ENCODE peak calls at places on chromosomes 5 and 9, in nine cellular contexts. One of them, this sample, is unnamed.

GRCh38 chr9:36102742-36103495 is 33.6 kb upstream of the GLIPR2 start:
- DNase-seq in HCT116: peak
- DNase-seq in fibroblast of mammary gland: peak
- DNase-seq in OCI-LY7: peak
- DNase-seq in DND-41: peak
- DNase-seq in lung: peak
- DNase-seq in choroid plexus epithelial cell: peak
- DNase-seq in fibroblast of lung: peak
- DNase-seq in cardiac muscle cell: peak
- DNase-seq in this sample: no peak

GRCh38 chr9:78221425-78221824 is 14.4 kb upstream of the CEP78 start:
- DNase-seq in HCT116: no peak
- DNase-seq in fibroblast of mammary gland: peak
- DNase-seq in OCI-LY7: no peak
- DNase-seq in DND-41: no peak
- DNase-seq in lung: no peak
- DNase-seq in choroid plexus epithelial cell: no peak
- DNase-seq in fibroblast of lung: no peak
- DNase-seq in cardiac muscle cell: peak
- DNase-seq in this sample: no peak

GRCh38 chr5:38528162-38528703 is 28.2 kb downstream of the LIFR start:
- DNase-seq in HCT116: no peak
- DNase-seq in fibroblast of mammary gland: no peak
- DNase-seq in OCI-LY7: no peak
- DNase-seq in DND-41: no peak
- DNase-seq in lung: no peak
- DNase-seq in choroid plexus epithelial cell: peak
- DNase-seq in fibroblast of lung: no peak
- DNase-seq in cardiac muscle cell: no peak
- DNase-seq in this sample: no peak

GRCh38 chr5:58294598-58295298 is 165.1 kb downstream of the PLK2 start:
- DNase-seq in HCT116: no peak
- DNase-seq in fibroblast of mammary gland: peak
- DNase-seq in OCI-LY7: no peak
- DNase-seq in DND-41: no peak
- DNase-seq in lung: no peak
- DNase-seq in choroid plexus epithelial cell: no peak
- DNase-seq in fibroblast of lung: peak
- DNase-seq in cardiac muscle cell: no peak
- DNase-seq in this sample: no peak

GRCh38 chr9:11199335-11199734 is 586.5 kb upstream of the PTPRD start:
- DNase-seq in HCT116: no peak
- DNase-seq in fibroblast of mammary gland: no peak
- DNase-seq in OCI-LY7: no peak
- DNase-seq in DND-41: no peak
- DNase-seq in lung: no peak
- DNase-seq in choroid plexus epithelial cell: no peak
- DNase-seq in fibroblast of lung: no peak
- DNase-seq in cardiac muscle cell: no peak
- DNase-seq in this sample: no peak

GRCh38 chr9:13688990-13689600 is 409.6 kb upstream of the MPDZ start:
- DNase-seq in HCT116: no peak
- DNase-seq in fibroblast of mammary gland: peak
- DNase-seq in OCI-LY7: no peak
- DNase-seq in DND-41: no peak
- DNase-seq in lung: no peak
- DNase-seq in choroid plexus epithelial cell: peak
- DNase-seq in fibroblast of lung: peak
- DNase-seq in cardiac muscle cell: peak
- DNase-seq in this sample: no peak

GRCh38 chr9:35818341-35818740 is 3.5 kb upstream of the HINT2 start:
- DNase-seq in HCT116: no peak
- DNase-seq in fibroblast of mammary gland: no peak
- DNase-seq in OCI-LY7: no peak
- DNase-seq in DND-41: no peak
- DNase-seq in lung: no peak
- DNase-seq in choroid plexus epithelial cell: no peak
- DNase-seq in fibroblast of lung: no peak
- DNase-seq in cardiac muscle cell: no peak
- DNase-seq in this sample: no peak

GRCh38 chr5:88452820-88453219 is 184.2 kb upstream of the TMEM161B start:
- DNase-seq in HCT116: no peak
- DNase-seq in fibroblast of mammary gland: no peak
- DNase-seq in OCI-LY7: no peak
- DNase-seq in DND-41: no peak
- DNase-seq in lung: no peak
- DNase-seq in choroid plexus epithelial cell: no peak
- DNase-seq in fibroblast of lung: peak
- DNase-seq in cardiac muscle cell: no peak
- DNase-seq in this sample: no peak

GRCh38 chr9:121730188-121730587 is 78.8 kb downstream of the DAB2IP start:
- DNase-seq in HCT116: no peak
- DNase-seq in fibroblast of mammary gland: no peak
- DNase-seq in OCI-LY7: no peak
- DNase-seq in DND-41: no peak
- DNase-seq in lung: no peak
- DNase-seq in choroid plexus epithelial cell: no peak
- DNase-seq in fibroblast of lung: no peak
- DNase-seq in cardiac muscle cell: no peak
- DNase-seq in this sample: no peak

GRCh38 chr9:27485158-27485557 is 38.9 kb upstream of the IFNK start:
- DNase-seq in HCT116: no peak
- DNase-seq in fibroblast of mammary gland: no peak
- DNase-seq in OCI-LY7: peak
- DNase-seq in DND-41: no peak
- DNase-seq in lung: no peak
- DNase-seq in choroid plexus epithelial cell: no peak
- DNase-seq in fibroblast of lung: no peak
- DNase-seq in cardiac muscle cell: no peak
- DNase-seq in this sample: no peak

GRCh38 chr5:34787035-34787434 is 51.9 kb upstream of the TTC23L start:
- DNase-seq in HCT116: no peak
- DNase-seq in fibroblast of mammary gland: no peak
- DNase-seq in OCI-LY7: no peak
- DNase-seq in DND-41: no peak
- DNase-seq in lung: no peak
- DNase-seq in choroid plexus epithelial cell: no peak
- DNase-seq in fibroblast of lung: no peak
- DNase-seq in cardiac muscle cell: no peak
- DNase-seq in this sample: no peak

GRCh38 chr9:112012026-112012902 is 115.7 kb downstream of the UGCG start:
- DNase-seq in HCT116: peak
- DNase-seq in fibroblast of mammary gland: peak
- DNase-seq in OCI-LY7: peak
- DNase-seq in DND-41: no peak
- DNase-seq in lung: peak
- DNase-seq in choroid plexus epithelial cell: peak
- DNase-seq in fibroblast of lung: peak
- DNase-seq in cardiac muscle cell: peak
- DNase-seq in this sample: peak

GRCh38 chr9:126386088-126386487 is 59.5 kb downstream of the MVB12B start:
- DNase-seq in HCT116: no peak
- DNase-seq in fibroblast of mammary gland: no peak
- DNase-seq in OCI-LY7: peak
- DNase-seq in DND-41: no peak
- DNase-seq in lung: no peak
- DNase-seq in choroid plexus epithelial cell: peak
- DNase-seq in fibroblast of lung: no peak
- DNase-seq in cardiac muscle cell: peak
- DNase-seq in this sample: no peak

GRCh38 chr9:8858250-8859161 is 1058.9 kb upstream of the DMAC1 start:
- DNase-seq in HCT116: no peak
- DNase-seq in fibroblast of mammary gland: no peak
- DNase-seq in OCI-LY7: no peak
- DNase-seq in DND-41: no peak
- DNase-seq in lung: no peak
- DNase-seq in choroid plexus epithelial cell: no peak
- DNase-seq in fibroblast of lung: peak
- DNase-seq in cardiac muscle cell: peak
- DNase-seq in this sample: no peak

GRCh38 chr5:167970002-167970401 is 321.4 kb upstream of the WWC1 start:
- DNase-seq in HCT116: no peak
- DNase-seq in fibroblast of mammary gland: peak
- DNase-seq in OCI-LY7: no peak
- DNase-seq in DND-41: no peak
- DNase-seq in lung: no peak
- DNase-seq in choroid plexus epithelial cell: peak
- DNase-seq in fibroblast of lung: peak
- DNase-seq in cardiac muscle cell: peak
- DNase-seq in this sample: peak

GRCh38 chr5:167961731-167962130 is 329.7 kb upstream of the WWC1 start:
- DNase-seq in HCT116: no peak
- DNase-seq in fibroblast of mammary gland: no peak
- DNase-seq in OCI-LY7: no peak
- DNase-seq in DND-41: no peak
- DNase-seq in lung: no peak
- DNase-seq in choroid plexus epithelial cell: no peak
- DNase-seq in fibroblast of lung: no peak
- DNase-seq in cardiac muscle cell: no peak
- DNase-seq in this sample: no peak

GRCh38 chr5:167967494-167968180 is 323.8 kb upstream of the WWC1 start:
- DNase-seq in HCT116: no peak
- DNase-seq in fibroblast of mammary gland: no peak
- DNase-seq in OCI-LY7: no peak
- DNase-seq in DND-41: no peak
- DNase-seq in lung: no peak
- DNase-seq in choroid plexus epithelial cell: no peak
- DNase-seq in fibroblast of lung: peak
- DNase-seq in cardiac muscle cell: peak
- DNase-seq in this sample: no peak

GRCh38 chr5:167968784-167969183 is 322.7 kb upstream of the WWC1 start:
- DNase-seq in HCT116: no peak
- DNase-seq in fibroblast of mammary gland: no peak
- DNase-seq in OCI-LY7: no peak
- DNase-seq in DND-41: no peak
- DNase-seq in lung: no peak
- DNase-seq in choroid plexus epithelial cell: no peak
- DNase-seq in fibroblast of lung: peak
- DNase-seq in cardiac muscle cell: no peak
- DNase-seq in this sample: no peak

DNA sequence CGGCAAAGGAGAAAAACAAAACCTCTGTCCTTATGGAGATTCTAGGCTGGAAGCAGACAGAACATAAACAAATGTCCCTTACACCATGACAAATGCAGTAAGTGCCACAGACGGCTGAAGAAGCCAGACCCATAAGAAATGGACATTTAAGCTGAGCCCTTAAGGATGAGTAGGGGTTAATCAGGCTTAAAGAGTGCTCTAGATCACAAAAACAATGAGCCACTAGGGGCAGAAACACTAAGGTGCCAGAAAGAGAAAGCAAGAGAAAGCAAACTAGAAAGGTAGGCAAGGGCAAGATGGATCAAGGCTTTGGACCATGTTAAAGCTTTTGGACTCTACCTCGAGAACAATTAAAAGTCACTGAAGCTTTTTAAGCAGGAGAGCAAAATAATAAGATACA is 326.9 kb upstream of the WWC1 start:
- DNase-seq in HCT116: no peak
- DNase-seq in fibroblast of mammary gland: no peak
- DNase-seq in OCI-LY7: no peak
- DNase-seq in DND-41: no peak
- DNase-seq in lung: no peak
- DNase-seq in choroid plexus epithelial cell: no peak
- DNase-seq in fibroblast of lung: no peak
- DNase-seq in cardiac muscle cell: no peak
- DNase-seq in this sample: no peak
- TF ChIP-seq CTCF in HCT116: peak
- TF ChIP-seq CTCF in fibroblast of mammary gland: peak
- TF ChIP-seq CTCF in OCI-LY7: no peak
- TF ChIP-seq CTCF in DND-41: no peak
- TF ChIP-seq CTCF in lung: no peak
- TF ChIP-seq CTCF in choroid plexus epithelial cell: peak
- TF ChIP-seq CTCF in fibroblast of lung: peak
- TF ChIP-seq CTCF in cardiac muscle cell: peak
- TF ChIP-seq CTCF in this sample: peak

DNA sequence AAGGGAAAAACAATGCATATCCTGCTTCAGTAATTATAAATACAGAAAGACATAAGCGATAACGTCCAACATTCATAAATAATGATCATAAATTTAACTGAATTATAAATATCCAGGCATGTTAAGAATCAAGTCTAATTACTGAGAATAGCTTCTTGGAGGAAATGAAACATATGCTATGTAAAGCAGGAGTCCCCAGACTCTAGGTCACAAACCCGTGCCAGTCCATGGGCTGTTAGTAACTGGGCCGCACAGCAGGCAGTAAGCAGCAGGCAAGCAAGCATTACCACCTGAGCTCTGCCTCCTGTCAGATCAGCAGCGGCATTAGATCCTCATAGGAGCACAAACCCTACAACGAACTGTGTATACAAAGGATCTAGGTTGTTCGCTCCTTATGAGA is 50.5 kb downstream of the CERT1 start:
- DNase-seq in HCT116: no peak
- DNase-seq in fibroblast of mammary gland: no peak
- DNase-seq in OCI-LY7: peak
- DNase-seq in DND-41: no peak
- DNase-seq in lung: no peak
- DNase-seq in choroid plexus epithelial cell: no peak
- DNase-seq in fibroblast of lung: no peak
- DNase-seq in cardiac muscle cell: no peak
- DNase-seq in this sample: no peak
- H3K4me3 ChIP-seq in HCT116: no peak
- H3K4me3 ChIP-seq in fibroblast of mammary gland: no peak
- H3K4me3 ChIP-seq in OCI-LY7: no peak
- H3K4me3 ChIP-seq in DND-41: no peak
- H3K4me3 ChIP-seq in lung: no peak
- H3K4me3 ChIP-seq in choroid plexus epithelial cell: no peak
- H3K4me3 ChIP-seq in fibroblast of lung: no peak
- H3K4me3 ChIP-seq in cardiac muscle cell: no peak
- H3K4me3 ChIP-seq in this sample: no peak

DNA sequence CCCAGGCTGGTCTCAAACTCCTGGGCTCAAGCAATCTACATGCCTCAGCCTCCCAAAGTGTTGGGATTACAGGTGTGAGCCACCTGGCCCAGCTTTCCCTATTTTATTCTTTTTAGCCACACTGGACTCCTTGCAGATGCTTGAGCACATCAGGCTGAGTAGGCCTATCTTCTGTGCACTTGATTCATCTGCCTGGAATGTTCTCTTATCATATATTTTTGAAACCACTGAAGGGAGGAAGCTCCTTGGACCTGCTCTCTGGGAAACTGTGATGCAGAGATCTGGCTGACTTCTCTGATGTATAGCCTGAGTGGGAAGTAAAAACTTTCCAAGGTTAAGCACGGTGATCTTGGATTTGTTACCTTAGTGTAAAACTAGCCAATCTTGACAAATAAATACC is 6.5 kb upstream of the MAT2B start:
- DNase-seq in HCT116: no peak
- DNase-seq in fibroblast of mammary gland: peak
- DNase-seq in OCI-LY7: no peak
- DNase-seq in DND-41: no peak
- DNase-seq in lung: no peak
- DNase-seq in choroid plexus epithelial cell: peak
- DNase-seq in fibroblast of lung: peak
- DNase-seq in cardiac muscle cell: peak
- DNase-seq in this sample: no peak
- TF ChIP-seq CTCF in HCT116: no peak
- TF ChIP-seq CTCF in fibroblast of mammary gland: no peak
- TF ChIP-seq CTCF in OCI-LY7: no peak
- TF ChIP-seq CTCF in DND-41: no peak
- TF ChIP-seq CTCF in lung: no peak
- TF ChIP-seq CTCF in choroid plexus epithelial cell: no peak
- TF ChIP-seq CTCF in fibroblast of lung: no peak
- TF ChIP-seq CTCF in cardiac muscle cell: no peak
- TF ChIP-seq CTCF in this sample: no peak

GRCh38 chr5:123085638-123086286 is 3.3 kb upstream of the PRDM6 start:
- DNase-seq in HCT116: no peak
- DNase-seq in fibroblast of mammary gland: no peak
- DNase-seq in OCI-LY7: no peak
- DNase-seq in DND-41: no peak
- DNase-seq in lung: no peak
- DNase-seq in choroid plexus epithelial cell: no peak
- DNase-seq in fibroblast of lung: no peak
- DNase-seq in cardiac muscle cell: no peak
- DNase-seq in this sample: no peak
- H3K4me3 ChIP-seq in HCT116: no peak
- H3K4me3 ChIP-seq in fibroblast of mammary gland: no peak
- H3K4me3 ChIP-seq in OCI-LY7: no peak
- H3K4me3 ChIP-seq in DND-41: no peak
- H3K4me3 ChIP-seq in lung: no peak
- H3K4me3 ChIP-seq in choroid plexus epithelial cell: no peak
- H3K4me3 ChIP-seq in fibroblast of lung: no peak
- H3K4me3 ChIP-seq in cardiac muscle cell: no peak
- H3K4me3 ChIP-seq in this sample: no peak